ENCODE peak calls at places on chromosomes 2 and 18, in seven cellular contexts. Z is adipocyte, D is sigmoid colon, A is adrenal gland, K is foreskin keratinocyte, L is astrocyte, S is lower lobe of right lung. C is an unnamed sample.

GRCh38 chr2:58578276-58578675 is 337.2 kb upstream of the FANCL start:
- DNase-seq in D (no peak), S (no peak), K (no peak), L (no peak), A (no peak), Z (no peak), C (no peak)

GRCh38 chr2:45889620-45890019 is 238.1 kb downstream of the PRKCE start:
- DNase-seq in S (no peak), A (no peak), K (no peak), L (no peak), Z (no peak), D (no peak), C (no peak)

GRCh38 chr2:210954508-210954907 is 398.1 kb downstream of the CPS1 start:
- DNase-seq in K (no peak), L (no peak), A (no peak), Z (no peak), D (no peak), S (no peak), C (no peak)

GRCh38 chr2:211564441-211564840 is 974.2 kb downstream of the ERBB4 start:
- DNase-seq in A (no peak), D (no peak), Z (no peak), L (no peak), K (peak; percentile 67), S (no peak), C (no peak)

GRCh38 chr18:38961880-38962279 is 1396.3 kb upstream of the CELF4 start:
- DNase-seq in Z (no peak), L (no peak), D (no peak), S (no peak), K (no peak), A (no peak), C (no peak)

GRCh38 chr2:62822549-62822948 is 117.0 kb downstream of the EHBP1 start:
- DNase-seq in K (no peak), A (no peak), S (no peak), L (no peak), D (no peak), Z (no peak), C (no peak)

GRCh38 chr2:73223821-73224220 is 9.2 kb downstream of the PRADC1 start:
- DNase-seq in D (no peak), K (no peak), L (no peak), A (peak; percentile 52), Z (no peak), S (no peak), C (no peak)

GRCh38 chr2:132804045-132804444 is 134.0 kb upstream of the LYPD1 start:
- DNase-seq in Z (peak; percentile 26), L (peak; percentile 72), A (peak; percentile 16), D (no peak), K (peak; percentile 58), S (no peak), C (no peak)

GRCh38 chr2:138827426-138828054 is 47.4 kb upstream of the NXPH2 start:
- DNase-seq in K (peak; percentile 60), S (no peak), A (peak; percentile 14), Z (peak; percentile 81), D (no peak), L (peak; percentile 61), C (no peak)

GRCh38 chr2:109259671-109260070 is 130.7 kb downstream of the SH3RF3 start:
- DNase-seq in Z (no peak), K (no peak), S (no peak), L (no peak), A (no peak), D (no peak), C (no peak)

GRCh38 chr18:63889641-63890040 is 2.1 kb downstream of the SERPINB2 start:
- DNase-seq in K (peak; percentile 39), D (no peak), L (no peak), S (no peak), Z (no peak), A (no peak), C (no peak)

GRCh38 chr2:106232633-106233032 is 38.5 kb upstream of the UXS1 start:
- DNase-seq in D (no peak), A (no peak), K (no peak), S (no peak), L (no peak), Z (no peak), C (peak; percentile 53)

GRCh38 chr18:48982269-48982668 is 31.5 kb upstream of the SMAD7 start:
- DNase-seq in D (no peak), Z (no peak), K (no peak), A (no peak), S (no peak), L (no peak), C (no peak)

GRCh38 chr2:119821266-119821665 is 61.5 kb downstream of the PTPN4 start:
- DNase-seq in Z (no peak), L (no peak), D (no peak), A (no peak), S (no peak), K (no peak), C (no peak)

GRCh38 chr2:223247136-223247535 is 195.1 kb downstream of the KCNE4 start:
- DNase-seq in L (peak; percentile 19), S (no peak), K (peak; percentile 39), D (no peak), Z (peak; percentile 64), A (no peak), C (no peak)

GRCh38 chr2:157329524-157329923 is 3.9 kb upstream of the ERMN start:
- DNase-seq in A (no peak), K (no peak), D (no peak), L (no peak), S (no peak), Z (no peak), C (no peak)

GRCh38 chr2:144322379-144322778 is 197.5 kb downstream of the ZEB2 start:
- DNase-seq in A (no peak), L (no peak), Z (peak; percentile 89), D (no peak), S (no peak), K (no peak), C (no peak)

GRCh38 chr2:144320491-144320890 is 199.4 kb downstream of the ZEB2 start:
- DNase-seq in L (peak; percentile 48), D (no peak), K (peak; percentile 66), Z (peak; percentile 50), S (no peak), A (peak; percentile 59), C (no peak)

GRCh38 chr2:144317071-144317738 is 202.7 kb downstream of the ZEB2 start:
- DNase-seq in L (no peak), Z (no peak), S (no peak), K (no peak), A (no peak), D (no peak), C (no peak)
- H3K4me1 ChIP-seq in L (peaks cover 3% of the 10 kb centered on the region), Z (peaks cover 16% of the 10 kb centered on the region), S (peaks cover 12% of the 10 kb centered on the region), K (no peaks in the 10 kb centered on the region), A (peaks cover 8% of the 10 kb centered on the region), D (no peaks in the 10 kb centered on the region), C (peaks cover 6% of the 10 kb centered on the region)

DNA sequence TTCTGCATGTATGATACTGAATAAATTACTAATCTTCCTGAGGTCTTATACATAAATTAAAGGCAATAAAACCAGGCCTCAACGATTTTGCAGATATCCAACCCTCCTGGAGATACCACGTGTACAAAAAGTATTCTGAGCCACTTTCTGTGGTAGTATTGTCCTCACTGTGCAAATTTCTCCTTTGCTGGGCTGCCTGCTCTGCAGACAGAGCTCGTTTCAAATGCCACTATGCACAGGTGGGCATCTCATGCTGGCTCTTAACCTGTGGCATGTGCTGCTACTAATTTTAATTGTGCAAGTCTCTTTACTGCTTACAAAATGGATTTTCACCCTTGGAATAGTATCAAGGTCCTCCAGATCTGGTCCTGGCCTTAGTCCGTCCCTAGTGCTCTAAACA is 66.4 kb upstream of the SLC16A14 start:
- DNase-seq in K (no peak), A (no peak), Z (no peak), L (no peak), D (no peak), S (no peak), C (no peak)
- H3K4me1 ChIP-seq in K (peaks cover 4% of the 10 kb centered on the region), A (peaks cover 16% of the 10 kb centered on the region), Z (peaks cover 26% of the 10 kb centered on the region), L (peaks cover 9% of the 10 kb centered on the region), D (no peaks in the 10 kb centered on the region), S (peaks cover 2% of the 10 kb centered on the region), C (peaks cover 29% of the 10 kb centered on the region)

GRCh38 chr2:238895901-238896600 is 48.2 kb downstream of the TWIST2 start:
- DNase-seq in L (peak; percentile 93), D (peak; percentile 94), K (no peak), S (no peak), Z (peak; percentile 79), A (peak; percentile 58), C (peak; percentile 68)

GRCh38 chr2:238894226-238894949 is 46.5 kb downstream of the TWIST2 start:
- DNase-seq in A (no peak), S (no peak), Z (no peak), K (no peak), D (peak; percentile 62), L (no peak), C (no peak)

GRCh38 chr2:238895361-238895882 is 47.5 kb downstream of the TWIST2 start:
- DNase-seq in Z (no peak), A (no peak), K (no peak), S (no peak), L (peak; percentile 22), D (peak; percentile 64), C (no peak)

GRCh38 chr2:238893349-238894000 is 45.6 kb downstream of the TWIST2 start:
- DNase-seq in A (no peak), D (peak; percentile 84), L (no peak), Z (no peak), K (no peak), S (no peak), C (no peak)

GRCh38 chr2:238894950-238895298 is 47.0 kb downstream of the TWIST2 start:
- DNase-seq in D (peak; percentile 80), A (no peak), L (no peak), K (no peak), Z (no peak), S (no peak), C (no peak)
- H3K4me1 ChIP-seq in D (no peaks in the 10 kb centered on the region), A (no peaks in the 10 kb centered on the region), L (peaks cover 19% of the 10 kb centered on the region), K (no peaks in the 10 kb centered on the region), Z (peaks cover 85% of the 10 kb centered on the region), S (no peaks in the 10 kb centered on the region), C (peaks cover 32% of the 10 kb centered on the region)

GRCh38 chr2:20578895-20579825 is 71.7 kb downstream of the HS1BP3 start:
- DNase-seq in L (peak; percentile 99), D (peak; percentile 93), S (peak; percentile 60), A (peak; percentile 96), Z (peak; percentile 95), K (peak; percentile 98), C (peak; percentile 83)
- H3K4me1 ChIP-seq in L (peaks cover 45% of the 10 kb centered on the region), D (no peaks in the 10 kb centered on the region), S (peaks cover 59% of the 10 kb centered on the region), A (peaks cover 53% of the 10 kb centered on the region), Z (peaks cover 30% of the 10 kb centered on the region), K (peaks cover 26% of the 10 kb centered on the region), C (peaks cover 89% of the 10 kb centered on the region)

DNA sequence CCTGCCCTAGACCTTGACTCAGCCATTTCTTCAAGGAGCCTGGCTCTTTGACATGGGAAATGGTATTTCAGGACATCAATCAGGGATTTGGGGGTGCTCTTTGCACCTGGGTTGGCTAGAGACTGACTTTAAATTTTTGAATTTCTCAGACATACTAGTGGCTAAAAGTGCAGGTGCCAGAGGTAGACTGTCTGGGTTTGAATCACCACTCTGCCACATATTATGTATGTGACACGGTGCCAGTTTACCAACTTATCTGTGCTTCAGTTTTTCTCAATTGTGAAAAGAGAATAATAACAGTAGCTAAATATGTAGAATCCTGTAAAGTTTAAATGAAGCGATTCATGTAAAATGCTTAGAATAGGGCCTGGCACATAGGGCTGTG is 49.2 kb upstream of the RTN4 start:
- DNase-seq in A (no peak), S (no peak), K (no peak), L (no peak), D (no peak), Z (no peak), C (no peak)
- H3K4me1 ChIP-seq in A (peaks cover 68% of the 10 kb centered on the region), S (peaks cover 57% of the 10 kb centered on the region), K (peaks cover 13% of the 10 kb centered on the region), L (peaks cover 42% of the 10 kb centered on the region), D (no peaks in the 10 kb centered on the region), Z (peaks cover 68% of the 10 kb centered on the region), C (peaks cover 57% of the 10 kb centered on the region)

GRCh38 chr2:231683292-231683898 is 24.9 kb upstream of the PTMA start:
- DNase-seq in A (no peak), D (peak; percentile 58), L (no peak), S (no peak), K (no peak), Z (no peak), C (no peak)
- H3K4me1 ChIP-seq in A (peaks cover 3% of the 10 kb centered on the region), D (no peaks in the 10 kb centered on the region), L (peaks cover 11% of the 10 kb centered on the region), S (peaks cover 10% of the 10 kb centered on the region), K (peaks cover 8% of the 10 kb centered on the region), Z (peaks cover 6% of the 10 kb centered on the region), C (peaks cover 45% of the 10 kb centered on the region)

C was measured in left ventricle myocardium inferior.